ENCODE peak calls at places on chromosomes 4 and X, in eight cellular contexts. One of them, this sample, is unnamed.
A peak's percentile ranks its signal among the peaks of the same experiment; 100 is the strongest.

GRCh38 chr4:81538712-81539432 is 67.2 kb upstream of the RASGEF1B start:
- DNase-seq in SK-N-SH: no peak
- DNase-seq in NB4: no peak
- DNase-seq in endothelial cell of umbilical vein: no peak
- DNase-seq in K562: no peak
- DNase-seq in A549: no peak
- DNase-seq in HCT116: no peak
- DNase-seq in H1: no peak
- DNase-seq in this sample: no peak

GRCh38 chr4:54400802-54401201 is 171.7 kb downstream of the PDGFRA start:
- DNase-seq in HCT116: no peak
- DNase-seq in SK-N-SH: no peak
- DNase-seq in H1: no peak
- DNase-seq in K562: no peak
- DNase-seq in NB4: no peak
- DNase-seq in endothelial cell of umbilical vein: peak; percentile 85
- DNase-seq in A549: no peak
- DNase-seq in this sample: no peak

GRCh38 chr4:112664611-112665010 is 27.7 kb downstream of the LARP7 start:
- DNase-seq in A549: no peak
- DNase-seq in SK-N-SH: no peak
- DNase-seq in endothelial cell of umbilical vein: no peak
- DNase-seq in H1: no peak
- DNase-seq in NB4: peak; percentile 2
- DNase-seq in K562: no peak
- DNase-seq in HCT116: no peak
- DNase-seq in this sample: no peak

GRCh38 chrX:153438522-153438921 is 7.3 kb downstream of the TREX2 start:
- DNase-seq in HCT116: no peak
- DNase-seq in K562: no peak
- DNase-seq in endothelial cell of umbilical vein: peak; percentile 16
- DNase-seq in SK-N-SH: no peak
- DNase-seq in A549: no peak
- DNase-seq in H1: no peak
- DNase-seq in NB4: peak; percentile 49
- DNase-seq in this sample: no peak

GRCh38 chr4:1465173-1466033 is 59.2 kb upstream of the NKX1-1 start:
- DNase-seq in H1: no peak
- DNase-seq in K562: no peak
- DNase-seq in HCT116: no peak
- DNase-seq in endothelial cell of umbilical vein: no peak
- DNase-seq in NB4: no peak
- DNase-seq in SK-N-SH: peak; percentile 19
- DNase-seq in A549: no peak
- DNase-seq in this sample: no peak

GRCh38 chr4:48698029-48698901 is 81.8 kb downstream of the FRYL start:
- DNase-seq in A549: peak; percentile 16
- DNase-seq in HCT116: peak; percentile 44
- DNase-seq in H1: no peak
- DNase-seq in K562: peak; percentile 45
- DNase-seq in SK-N-SH: no peak
- DNase-seq in NB4: peak; percentile 54
- DNase-seq in endothelial cell of umbilical vein: peak; percentile 87
- DNase-seq in this sample: no peak

GRCh38 chrX:10095698-10096432 is 60.9 kb upstream of the CLCN4 start:
- DNase-seq in K562: no peak
- DNase-seq in A549: no peak
- DNase-seq in HCT116: no peak
- DNase-seq in endothelial cell of umbilical vein: no peak
- DNase-seq in SK-N-SH: no peak
- DNase-seq in H1: no peak
- DNase-seq in NB4: no peak
- DNase-seq in this sample: no peak

GRCh38 chr4:37620174-37620573 is 66.0 kb downstream of the RELL1 start:
- DNase-seq in endothelial cell of umbilical vein: no peak
- DNase-seq in HCT116: no peak
- DNase-seq in H1: no peak
- DNase-seq in SK-N-SH: no peak
- DNase-seq in A549: no peak
- DNase-seq in K562: no peak
- DNase-seq in NB4: no peak
- DNase-seq in this sample: no peak

GRCh38 chr4:145828802-145829485 is 109.7 kb downstream of the ZNF827 start:
- DNase-seq in H1: no peak
- DNase-seq in SK-N-SH: no peak
- DNase-seq in HCT116: no peak
- DNase-seq in endothelial cell of umbilical vein: no peak
- DNase-seq in A549: no peak
- DNase-seq in K562: no peak
- DNase-seq in NB4: no peak
- DNase-seq in this sample: no peak

GRCh38 chrX:45421806-45422205 is 221.1 kb upstream of the DIPK2B start:
- DNase-seq in NB4: no peak
- DNase-seq in A549: no peak
- DNase-seq in H1: no peak
- DNase-seq in HCT116: no peak
- DNase-seq in K562: no peak
- DNase-seq in SK-N-SH: no peak
- DNase-seq in endothelial cell of umbilical vein: no peak
- DNase-seq in this sample: no peak

DNA sequence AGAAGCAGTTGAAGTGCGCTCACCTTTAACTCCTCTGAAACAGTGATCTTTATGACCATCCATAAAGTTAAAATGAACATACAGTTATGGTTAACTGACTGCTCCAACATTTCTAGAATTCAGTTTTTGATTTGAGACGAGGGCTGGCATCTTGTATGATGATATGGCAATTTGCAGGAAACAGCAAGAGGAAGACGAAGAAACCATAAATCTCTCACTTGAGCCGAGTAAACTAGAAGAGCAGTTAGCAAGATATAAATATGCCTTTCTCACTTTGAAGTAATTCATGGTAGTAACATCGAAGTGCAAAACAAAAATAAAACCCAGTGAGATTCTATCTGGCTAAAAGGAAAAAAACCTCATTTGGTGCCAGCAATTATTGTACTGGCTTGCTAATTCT is 139.0 kb upstream of the SPRY1 start:
- DNase-seq in H1: no peak
- DNase-seq in HCT116: no peak
- DNase-seq in SK-N-SH: no peak
- DNase-seq in A549: no peak
- DNase-seq in endothelial cell of umbilical vein: peak; percentile 72
- DNase-seq in NB4: no peak
- DNase-seq in K562: no peak
- DNase-seq in this sample: no peak
- TF ChIP-seq MAX in H1: no peak
- TF ChIP-seq MAX in HCT116: no peak
- TF ChIP-seq MAX in SK-N-SH: no peak
- TF ChIP-seq MAX in A549: no peak
- TF ChIP-seq MAX in endothelial cell of umbilical vein: no peak
- TF ChIP-seq MAX in NB4: no peak
- TF ChIP-seq MAX in K562: no peak
- TF ChIP-seq MAX in this sample: no peak

DNA sequence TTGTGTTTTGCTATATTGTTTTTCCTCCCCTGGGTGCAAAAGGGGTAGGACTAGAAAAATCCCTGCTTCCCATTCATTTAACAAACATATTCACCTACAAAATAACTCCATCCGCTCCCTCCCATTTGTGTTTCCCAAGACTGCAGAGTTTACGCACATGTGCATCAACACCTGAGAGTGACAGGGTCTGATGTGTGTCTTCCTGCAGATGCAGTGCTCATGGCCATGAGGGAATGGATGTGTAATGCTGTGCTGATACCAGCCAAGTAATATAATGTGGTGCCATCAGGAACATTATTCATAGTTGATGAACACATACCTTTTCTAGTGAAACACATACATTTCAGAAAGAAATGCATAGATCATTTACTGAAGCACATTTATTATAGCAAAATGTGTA is 83.2 kb downstream of the CXXC4 start:
- DNase-seq in NB4: no peak
- DNase-seq in K562: no peak
- DNase-seq in HCT116: no peak
- DNase-seq in A549: no peak
- DNase-seq in endothelial cell of umbilical vein: no peak
- DNase-seq in SK-N-SH: no peak
- DNase-seq in H1: no peak
- DNase-seq in this sample: no peak
- TF ChIP-seq MAX in NB4: no peak
- TF ChIP-seq MAX in K562: no peak
- TF ChIP-seq MAX in HCT116: no peak
- TF ChIP-seq MAX in A549: no peak
- TF ChIP-seq MAX in endothelial cell of umbilical vein: no peak
- TF ChIP-seq MAX in SK-N-SH: no peak
- TF ChIP-seq MAX in H1: no peak
- TF ChIP-seq MAX in this sample: no peak

GRCh38 chrX:18676470-18676869 is 4.6 kb upstream of the RS1 start:
- DNase-seq in A549: peak; percentile 50
- DNase-seq in HCT116: no peak
- DNase-seq in SK-N-SH: peak; percentile 41
- DNase-seq in endothelial cell of umbilical vein: no peak
- DNase-seq in H1: no peak
- DNase-seq in K562: peak; percentile 43
- DNase-seq in NB4: no peak
- DNase-seq in this sample: peak; percentile 39
- TF ChIP-seq MAX in A549: no peak
- TF ChIP-seq MAX in HCT116: no peak
- TF ChIP-seq MAX in SK-N-SH: no peak
- TF ChIP-seq MAX in endothelial cell of umbilical vein: no peak
- TF ChIP-seq MAX in H1: no peak
- TF ChIP-seq MAX in K562: no peak
- TF ChIP-seq MAX in NB4: no peak
- TF ChIP-seq MAX in this sample: no peak

DNA sequence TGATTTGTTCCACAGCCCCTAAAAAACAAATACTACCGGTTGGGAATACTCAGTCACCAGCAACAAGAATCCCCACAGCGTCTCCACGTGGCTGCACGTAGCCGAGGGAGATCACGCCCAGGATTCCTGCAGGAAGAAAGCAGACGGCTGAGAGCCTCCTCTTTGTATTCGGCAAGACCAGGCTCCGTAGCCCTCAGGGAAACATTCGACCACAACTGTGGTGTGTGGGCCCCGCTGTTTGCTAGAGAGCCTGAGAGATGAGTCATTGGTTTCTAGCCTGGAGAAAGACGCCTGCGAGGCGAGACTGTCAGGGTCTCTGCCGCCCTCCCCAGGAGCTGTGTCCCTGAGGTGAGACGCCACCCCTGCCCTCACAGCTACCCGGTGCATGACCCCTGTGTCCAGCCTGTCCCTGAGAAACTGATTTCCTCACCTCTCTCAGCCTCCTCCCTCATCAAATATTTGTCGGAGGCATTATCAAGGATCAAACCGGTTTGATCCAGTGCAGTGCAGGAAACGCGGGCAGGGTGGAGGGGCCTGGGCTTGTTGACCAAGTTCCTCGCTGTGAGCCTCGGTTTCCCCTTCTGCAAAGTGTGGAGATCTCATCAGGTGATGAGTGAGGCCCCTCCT is 4.7 kb upstream of the S100P start:
- DNase-seq in NB4: peak; percentile 99
- DNase-seq in H1: no peak
- DNase-seq in A549: peak; percentile 77
- DNase-seq in HCT116: peak; percentile 75
- DNase-seq in SK-N-SH: no peak
- DNase-seq in K562: peak; percentile 78
- DNase-seq in endothelial cell of umbilical vein: peak; percentile 39
- DNase-seq in this sample: peak; percentile 38
- TF ChIP-seq MAX in NB4: peak; percentile 79
- TF ChIP-seq MAX in H1: peak; percentile 85
- TF ChIP-seq MAX in A549: peak; percentile 82
- TF ChIP-seq MAX in HCT116: no peak
- TF ChIP-seq MAX in SK-N-SH: no peak
- TF ChIP-seq MAX in K562: peak; percentile 94
- TF ChIP-seq MAX in endothelial cell of umbilical vein: no peak
- TF ChIP-seq MAX in this sample: no peak

GRCh38 chr4:183876268-183876934 is 28.7 kb upstream of the STOX2 start:
- DNase-seq in H1: no peak
- DNase-seq in SK-N-SH: peak; percentile 88
- DNase-seq in NB4: no peak
- DNase-seq in endothelial cell of umbilical vein: peak; percentile 68
- DNase-seq in A549: no peak
- DNase-seq in K562: no peak
- DNase-seq in HCT116: no peak
- DNase-seq in this sample: no peak
- TF ChIP-seq MAX in H1: no peak
- TF ChIP-seq MAX in SK-N-SH: peak; percentile 18
- TF ChIP-seq MAX in NB4: no peak
- TF ChIP-seq MAX in endothelial cell of umbilical vein: no peak
- TF ChIP-seq MAX in A549: no peak
- TF ChIP-seq MAX in K562: no peak
- TF ChIP-seq MAX in HCT116: no peak
- TF ChIP-seq MAX in this sample: no peak

GRCh38 chr4:137881641-137882040 is 349.3 kb upstream of the PCDH18 start:
- DNase-seq in endothelial cell of umbilical vein: no peak
- DNase-seq in K562: no peak
- DNase-seq in HCT116: no peak
- DNase-seq in SK-N-SH: no peak
- DNase-seq in H1: no peak
- DNase-seq in NB4: no peak
- DNase-seq in A549: no peak
- DNase-seq in this sample: no peak
- TF ChIP-seq MAX in endothelial cell of umbilical vein: no peak
- TF ChIP-seq MAX in K562: no peak
- TF ChIP-seq MAX in HCT116: no peak
- TF ChIP-seq MAX in SK-N-SH: no peak
- TF ChIP-seq MAX in H1: no peak
- TF ChIP-seq MAX in NB4: no peak
- TF ChIP-seq MAX in A549: no peak
- TF ChIP-seq MAX in this sample: no peak

This sample was measured in WTC11.